ENCODE peak calls at places on chromosomes 4 and X, in nine cellular contexts. E is HT1080; V is GOT3; C is T1000; S is WTC11; M is AML-193; L is stimulated activated CD8-positive, alpha-beta memory T cell treated with anti-CD3 and anti-CD28 coated beads, Interleukin-2, amount 100 ng/mL, for 1 hour; H is ELF-1; U is NCI-H524. P is an unnamed sample.

GRCh38 chrX:115562492-115562872 is 1.5 kb downstream of the PLS3 start:
- DNase-seq in H (no peak), C (no peak), L (no peak), M (no peak), S (no peak), E (peak), V (no peak), U (peak), P (no peak)

GRCh38 chrX:9352243-9352642 is 112.6 kb upstream of the TBL1X start:
- DNase-seq in L (no peak), V (no peak), E (no peak), C (no peak), S (no peak), M (no peak), U (no peak), H (no peak), P (no peak)

GRCh38 chr4:13535708-13536361 is 8.5 kb downstream of the NKX3-2 start:
- DNase-seq in H (no peak), V (no peak), U (peak), C (no peak), E (no peak), L (no peak), M (no peak), S (no peak), P (no peak)

GRCh38 chr4:89823416-89823815 is 13.5 kb downstream of the SNCA start:
- DNase-seq in C (no peak), V (no peak), L (no peak), M (no peak), E (peak), H (no peak), S (no peak), U (no peak), P (no peak)

GRCh38 chrX:97685753-97686152 is 802.0 kb downstream of the RPA4 start:
- DNase-seq in C (no peak), S (peak), L (no peak), V (no peak), U (peak), E (peak), M (peak), H (no peak), P (no peak)

GRCh38 chr4:7358100-7358735 is 76.5 kb downstream of the PSAPL1 start:
- DNase-seq in U (peak), M (no peak), L (no peak), V (no peak), H (no peak), S (no peak), C (peak), E (peak), P (no peak)

GRCh38 chrX:9318761-9319160 is 146.1 kb upstream of the TBL1X start:
- DNase-seq in U (peak), M (no peak), C (no peak), V (no peak), E (no peak), L (no peak), H (no peak), S (no peak), P (no peak)

GRCh38 chrX:13697440-13697839 is 8.5 kb downstream of the RAB9A start:
- DNase-seq in M (no peak), U (no peak), L (no peak), H (no peak), E (no peak), C (no peak), V (no peak), S (no peak), P (no peak)

GRCh38 chr4:144910753-144911152 is 187.2 kb downstream of the ANAPC10 start:
- DNase-seq in E (no peak), L (no peak), S (no peak), C (no peak), H (no peak), V (no peak), U (no peak), M (no peak), P (no peak)

GRCh38 chr4:81040175-81040659 is 9.7 kb downstream of the BMP3 start:
- DNase-seq in M (peak), C (no peak), E (peak), V (no peak), L (no peak), H (peak), S (no peak), U (peak), P (no peak)

GRCh38 chr4:174427562-174428140 is 94.6 kb downstream of the HPGD start:
- DNase-seq in S (no peak), V (no peak), E (no peak), U (no peak), L (no peak), M (peak), C (no peak), H (no peak), P (no peak)

GRCh38 chrX:19554786-19555185 is 39.5 kb upstream of the MAP3K15 start:
- DNase-seq in H (no peak), L (no peak), M (peak), V (no peak), S (no peak), U (no peak), E (peak), C (no peak), P (no peak)

GRCh38 chrX:20654596-20655106 is 387.9 kb upstream of the RPS6KA3 start:
- DNase-seq in U (no peak), S (no peak), V (no peak), C (no peak), E (peak), M (no peak), L (no peak), H (no peak), P (no peak)

GRCh38 chr4:139014391-139015268 is 951 bp upstream of the NOCT start:
- DNase-seq in E (peak), V (no peak), H (peak), M (peak), L (no peak), S (no peak), U (peak), C (peak), P (peak)

GRCh38 chrX:71992711-71993110 is 82.1 kb downstream of the NHSL2 start:
- DNase-seq in M (no peak), S (no peak), U (no peak), H (peak), E (no peak), L (peak), C (no peak), V (no peak), P (no peak)

GRCh38 chrX:109281478-109282275 is 200.2 kb downstream of the GUCY2F start:
- DNase-seq in M (no peak), L (no peak), U (no peak), S (no peak), H (no peak), C (no peak), V (no peak), E (no peak), P (no peak)

GRCh38 chrX:49071877-49072711 is 1.7 kb downstream of the PRAF2 start:
- DNase-seq in M (no peak), S (peak), H (peak), E (no peak), L (no peak), C (no peak), U (no peak), V (no peak), P (no peak)

GRCh38 chrX:136204571-136204970 is 46.6 kb downstream of the MAP7D3 start:
- DNase-seq in U (no peak), L (no peak), C (no peak), V (no peak), H (peak), E (peak), S (no peak), M (no peak), P (peak)

GRCh38 chrX:72568406-72569092 is 4.1 kb downstream of the HDAC8 start:
- DNase-seq in V (no peak), S (no peak), M (no peak), H (no peak), C (no peak), U (no peak), L (no peak), E (no peak), P (peak)

GRCh38 chr4:163540977-163541376 is 46.5 kb downstream of the TMA16 start:
- DNase-seq in S (no peak), V (no peak), C (peak), H (no peak), E (peak), M (no peak), U (no peak), L (no peak), P (peak)

GRCh38 chr4:72817012-72817411 is 248.0 kb upstream of the ADAMTS3 start:
- DNase-seq in C (no peak), L (no peak), S (no peak), V (no peak), H (no peak), M (no peak), E (peak), U (no peak), P (no peak)

GRCh38 chrX:38929966-38930421 is 128.7 kb downstream of the MID1IP1 start:
- DNase-seq in M (no peak), S (no peak), L (no peak), C (peak), V (no peak), E (peak), H (no peak), U (no peak), P (peak)

GRCh38 chrX:72003811-72004750 is 93.4 kb downstream of the NHSL2 start:
- DNase-seq in E (peak), L (no peak), M (no peak), H (peak), S (peak), U (peak), V (no peak), C (no peak), P (no peak)

GRCh38 chr4:26782168-26782829 is 78.3 kb upstream of the STIM2 start:
- DNase-seq in S (no peak), M (no peak), C (no peak), L (no peak), E (no peak), H (no peak), U (no peak), V (no peak), P (no peak)

GRCh38 chr4:82694106-82694505 is 104.5 kb downstream of the SCD5 start:
- DNase-seq in E (no peak), M (no peak), H (no peak), V (no peak), L (no peak), C (no peak), S (no peak), U (no peak), P (no peak)

GRCh38 chr4:184617611-184618196 is 31.5 kb downstream of the CASP3 start:
- DNase-seq in H (peak), C (no peak), E (no peak), S (peak), U (no peak), M (no peak), V (no peak), L (no peak), P (no peak)

GRCh38 chrX:131975851-131976250 is 47.3 kb upstream of the STK26 start:
- DNase-seq in S (no peak), V (no peak), M (no peak), L (no peak), E (no peak), C (no peak), H (no peak), U (no peak), P (no peak)

GRCh38 chr4:80592950-80593349 is 257.4 kb downstream of the CFAP299 start:
- DNase-seq in H (no peak), V (no peak), C (no peak), S (no peak), M (no peak), U (no peak), L (no peak), E (no peak), P (no peak)

GRCh38 chrX:78506248-78506647 is 152.9 kb downstream of the RTL3 start:
- DNase-seq in U (no peak), L (no peak), V (no peak), H (no peak), C (no peak), M (no peak), E (no peak), S (no peak), P (no peak)

GRCh38 chrX:107935664-107936433 is 46.3 kb downstream of the TEX13B start:
- DNase-seq in L (no peak), U (no peak), V (no peak), C (no peak), M (no peak), S (peak), E (peak), H (peak), P (peak)